ENCODE peak calls at places on chromosomes 11 and 22, in seven cellular contexts. P is sigmoid colon, J is cardiac muscle cell, Y is gastrocnemius medialis, X is colonic mucosa, H is thoracic aorta, K is K562. C is an unnamed sample.

GRCh38 chr22:25497269-25497668 is 67.2 kb upstream of the GRK3 start:
- DNase-seq in P (no peak), J (peak; percentile 21), Y (no peak), X (no peak), H (no peak), K (peak; percentile 22), C (no peak)

GRCh38 chr11:27020736-27021135 is 19.9 kb upstream of the BBOX1 start:
- DNase-seq in P (no peak), J (peak; percentile 14), Y (no peak), X (no peak), H (no peak), K (no peak), C (no peak)

GRCh38 chr11:35419713-35420333 is 465 bp upstream of the SLC1A2 start:
- DNase-seq in P (no peak), J (peak; percentile 13), Y (no peak), X (no peak), H (no peak), K (no peak), C (no peak)

GRCh38 chr11:2209900-2210321 is 38.3 kb upstream of the TH start:
- DNase-seq in P (peak; percentile 37), J (no peak), Y (no peak), X (no peak), H (no peak), K (peak; percentile 4), C (no peak)

GRCh38 chr11:5809122-5809519 is 397 bp downstream of the OR52N2 start:
- DNase-seq in P (no peak), J (no peak), Y (no peak), X (no peak), H (no peak), K (no peak), C (peak; percentile 3)

GRCh38 chr11:67022341-67022933 is 497 bp upstream of the SYT12 start:
- DNase-seq in P (no peak), J (no peak), Y (no peak), X (peak; percentile 55), H (no peak), K (no peak), C (peak; percentile 69)

GRCh38 chr11:95095858-95096587 is 6.4 kb downstream of the ENDOD1 start:
- DNase-seq in P (no peak), J (no peak), Y (no peak), X (no peak), H (no peak), K (no peak), C (no peak)

GRCh38 chr11:73554677-73555320 is 43.1 kb downstream of the FAM168A start:
- DNase-seq in P (no peak), J (no peak), Y (no peak), X (no peak), H (no peak), K (no peak), C (no peak)

GRCh38 chr11:33534575-33534974 is 166.1 kb downstream of the C11orf91 start:
- DNase-seq in P (no peak), J (no peak), Y (no peak), X (no peak), H (no peak), K (no peak), C (no peak)

GRCh38 chr11:85810871-85811611 is at the start of gene SYTL2:
- DNase-seq in P (peak; percentile 73), J (peak; percentile 86), Y (peak; percentile 43), X (peak; percentile 89), H (no peak), K (peak; percentile 81), C (peak; percentile 90)

GRCh38 chr11:24588075-24588474 is 91.2 kb downstream of the LUZP2 start:
- DNase-seq in P (no peak), J (no peak), Y (no peak), X (no peak), H (no peak), K (no peak), C (no peak)

GRCh38 chr11:111344032-111344431 is 35.0 kb downstream of the POU2AF1 start:
- DNase-seq in P (peak; percentile 93), J (no peak), Y (peak; percentile 71), X (no peak), H (no peak), K (no peak), C (no peak)

GRCh38 chr11:31764766-31765165 is 46.4 kb downstream of the PAX6 start:
- DNase-seq in P (no peak), J (no peak), Y (no peak), X (no peak), H (no peak), K (no peak), C (no peak)

GRCh38 chr11:61883947-61884346 is 7.4 kb downstream of the FADS3 start:
- DNase-seq in P (no peak), J (no peak), Y (no peak), X (no peak), H (no peak), K (no peak), C (no peak)

GRCh38 chr11:116930177-116930576 is 92.8 kb upstream of the APOA1 start:
- DNase-seq in P (no peak), J (peak; percentile 30), Y (no peak), X (peak; percentile 26), H (no peak), K (no peak), C (no peak)

DNA sequence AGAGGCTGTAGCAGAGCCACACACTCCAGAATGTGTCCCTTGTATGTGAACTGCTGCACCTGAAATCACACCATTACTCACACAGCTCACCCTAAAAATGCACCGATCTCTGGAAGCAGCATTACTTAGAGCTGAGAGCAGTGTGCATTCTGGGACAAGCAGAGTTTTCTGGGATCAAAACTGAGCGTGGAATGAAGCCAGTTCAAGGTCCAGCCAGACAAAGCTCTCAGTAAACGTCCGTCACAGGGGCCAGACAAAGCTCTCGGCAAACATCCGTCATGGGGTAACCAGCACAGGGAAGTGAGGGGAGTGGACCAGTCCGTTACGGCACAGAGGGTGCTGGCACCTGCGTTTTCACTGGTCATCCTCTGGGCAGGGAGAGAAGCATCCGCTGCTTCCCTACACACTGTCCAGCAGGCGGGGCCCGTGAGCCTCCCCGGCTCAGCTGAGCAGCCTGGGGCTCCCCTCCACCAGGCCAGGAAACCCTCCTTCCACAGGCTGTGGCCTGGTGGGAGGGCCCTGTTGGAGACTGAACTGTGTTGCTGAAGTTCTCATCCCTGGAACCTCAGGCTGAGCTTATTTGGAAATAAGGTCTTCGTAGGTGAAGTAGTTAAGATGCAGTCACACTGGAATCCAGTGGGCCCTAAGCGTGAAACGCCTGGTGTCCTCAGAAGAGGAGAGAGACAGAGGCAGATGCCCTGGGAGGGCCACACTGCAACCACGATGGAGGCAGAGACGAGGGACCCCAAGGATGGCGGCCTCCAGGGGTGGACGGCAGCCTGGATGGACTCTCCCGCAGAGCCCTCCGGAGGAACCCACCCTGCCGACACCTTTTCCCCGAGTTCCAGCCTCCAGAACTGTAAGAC is 883.9 kb downstream of the BRD1 start:
- DNase-seq in P (peak; percentile 33), J (peak; percentile 24), Y (no peak), X (peak; percentile 20), H (no peak), K (peak; percentile 55), C (peak; percentile 12)
- TF ChIP-seq CTCF in P (no peak), J (no peak), Y (no peak), X (peak; percentile 38), H (peak; percentile 68), K (peak; percentile 69), C (no peak)

DNA sequence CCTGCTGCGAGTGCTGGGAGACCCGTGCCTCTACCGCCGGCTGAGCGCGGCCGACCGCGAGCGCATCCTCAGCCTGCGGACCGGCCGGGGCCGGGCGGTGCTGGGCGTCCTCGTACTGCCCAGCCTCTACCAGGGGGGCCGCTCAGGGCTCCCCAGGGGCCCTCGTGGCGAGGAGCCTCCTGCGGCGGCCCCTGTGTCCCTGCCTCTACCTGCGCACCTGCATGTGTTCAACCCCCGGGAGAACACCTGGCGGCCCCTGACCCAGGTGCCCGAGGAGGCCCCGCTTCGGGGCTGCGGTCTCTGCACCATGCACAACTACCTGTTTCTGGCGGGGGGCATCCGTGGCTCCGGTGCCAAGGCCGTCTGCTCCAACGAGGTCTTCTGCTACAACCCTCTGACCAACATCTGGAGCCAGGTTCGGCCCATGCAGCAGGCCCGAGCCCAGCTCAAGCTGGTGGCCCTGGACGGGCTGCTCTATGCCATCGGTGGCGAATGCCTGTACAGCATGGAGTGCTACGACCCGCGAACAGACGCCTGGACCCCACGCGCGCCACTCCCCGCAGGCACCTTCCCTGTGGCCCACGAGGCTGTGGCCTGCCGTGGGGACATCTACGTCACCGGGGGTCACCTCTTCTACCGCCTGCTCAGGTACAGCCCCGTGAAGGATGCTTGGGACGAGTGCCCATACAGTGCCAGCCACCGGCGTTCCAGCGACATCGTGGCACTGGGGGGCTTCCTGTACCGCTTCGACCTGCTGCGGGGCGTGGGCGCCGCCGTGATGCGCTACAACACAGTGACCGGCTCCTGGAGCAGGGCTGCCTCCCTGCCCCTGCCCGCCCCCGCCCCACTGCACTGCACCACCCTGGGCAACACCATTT is 3.5 kb downstream of the KLHDC7B start:
- DNase-seq in P (no peak), J (no peak), Y (no peak), X (no peak), H (no peak), K (no peak), C (no peak)
- H3K4me3 ChIP-seq in P (peak overlapping the region; percentile 27), J (no peak overlapping the region), Y (peak overlapping the region; percentile 29), X (peak overlapping the region; percentile 18), H (peak overlapping the region; percentile 49), K (no peak overlapping the region), C (no peak overlapping the region)

DNA sequence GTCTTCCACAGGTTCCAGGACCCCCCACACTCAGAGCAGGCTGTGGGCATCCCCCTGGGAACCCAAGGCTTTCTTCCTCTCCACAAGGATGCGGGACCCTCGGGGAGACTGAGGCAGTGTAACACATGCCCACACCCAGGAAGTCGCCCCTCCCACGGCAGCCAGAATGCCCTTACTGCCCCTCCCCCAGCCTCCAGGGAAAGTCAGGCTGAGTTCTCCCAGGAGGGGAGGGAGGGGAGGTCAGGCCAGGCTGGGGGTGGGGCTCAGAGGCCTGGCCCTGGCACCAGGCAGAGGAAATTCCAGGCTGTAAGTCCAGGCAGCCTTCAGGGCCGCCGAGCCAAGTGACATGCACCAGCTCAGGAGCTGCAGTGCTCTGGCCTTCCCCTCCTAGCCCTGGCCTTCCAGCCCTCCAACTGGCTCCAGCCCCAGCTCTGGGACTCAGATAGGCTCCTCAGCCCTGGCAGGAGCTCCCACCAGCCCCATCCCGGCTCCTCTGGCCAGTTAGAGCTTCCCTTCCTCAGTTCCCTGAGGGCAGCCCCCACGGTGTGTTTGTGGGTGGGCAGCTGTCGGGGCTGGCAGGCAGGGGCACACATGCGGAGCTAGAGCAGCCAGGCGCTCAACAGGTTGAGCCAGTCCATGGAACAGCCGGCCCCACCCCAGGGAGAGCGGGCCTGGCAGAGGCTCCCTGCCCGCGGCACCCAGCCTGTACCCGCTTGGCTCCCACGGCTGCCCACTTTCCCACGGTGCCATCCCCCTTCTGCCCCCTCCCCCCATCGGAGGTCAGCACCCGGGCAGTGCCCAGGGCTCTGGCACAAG is 3.6 kb downstream of the BCL9L start:
- DNase-seq in P (peak; percentile 96), J (peak; percentile 85), Y (peak; percentile 94), X (peak; percentile 87), H (peak; percentile 68), K (no peak), C (peak; percentile 84)
- H3K4me1 ChIP-seq in P (no peaks in the 10 kb centered on the region), J (peaks cover 62% of the 10 kb centered on the region), Y (peaks cover 82% of the 10 kb centered on the region), X (peaks cover 56% of the 10 kb centered on the region), H (peaks cover 46% of the 10 kb centered on the region), K (peaks cover 91% of the 10 kb centered on the region), C (peaks cover 68% of the 10 kb centered on the region)

GRCh38 chr11:74755395-74755995 is 6.8 kb downstream of the RNF169 start:
- DNase-seq in P (no peak), J (no peak), Y (no peak), X (no peak), H (no peak), K (no peak), C (no peak)
- TF ChIP-seq CTCF in P (no peak), J (no peak), Y (no peak), X (no peak), H (no peak), K (no peak), C (no peak)